ENCODE peak calls at places on chromosomes 4 and X, in four cellular contexts. D is upper lobe of right lung, E is breast epithelium, F is heart left ventricle. G is an unnamed sample.

GRCh38 chr4:154421618-154422017 is 70.0 kb downstream of the DCHS2 start:
- DNase-seq in D (no peak), E (no peak), F (no peak), G (no peak)

GRCh38 chr4:169439244-169439643 is 168.5 kb upstream of the SH3RF1 start:
- DNase-seq in D (no peak), E (no peak), F (no peak), G (no peak)

GRCh38 chrX:53211391-53211978 is 13.5 kb downstream of the KDM5C start:
- DNase-seq in D (no peak), E (no peak), F (no peak), G (no peak)

GRCh38 chr4:106266201-106266600 is 49.8 kb downstream of the TBCK start:
- DNase-seq in D (no peak), E (no peak), F (no peak), G (no peak)

GRCh38 chr4:137700072-137700471 is 167.8 kb upstream of the PCDH18 start:
- DNase-seq in D (no peak), E (no peak), F (no peak), G (no peak)

GRCh38 chr4:122218762-122219161 is 66.6 kb downstream of the BLTP1 start:
- DNase-seq in D (no peak), E (no peak), F (no peak), G (no peak)

GRCh38 chr4:48968814-48969213 is 17.3 kb upstream of the CWH43 start:
- DNase-seq in D (no peak), E (no peak), F (no peak), G (no peak)

GRCh38 chr4:168551945-168552695 is 55.3 kb downstream of the PALLD start:
- DNase-seq in D (no peak), E (no peak), F (no peak), G (no peak)

GRCh38 chr4:182240161-182241130 is 2.8 kb upstream of the TENM3 start:
- DNase-seq in D (no peak), E (no peak), F (no peak), G (no peak)

GRCh38 chr4:105059337-105059736 is 87.3 kb upstream of the TET2 start:
- DNase-seq in D (no peak), E (no peak), F (no peak), G (no peak)

DNA sequence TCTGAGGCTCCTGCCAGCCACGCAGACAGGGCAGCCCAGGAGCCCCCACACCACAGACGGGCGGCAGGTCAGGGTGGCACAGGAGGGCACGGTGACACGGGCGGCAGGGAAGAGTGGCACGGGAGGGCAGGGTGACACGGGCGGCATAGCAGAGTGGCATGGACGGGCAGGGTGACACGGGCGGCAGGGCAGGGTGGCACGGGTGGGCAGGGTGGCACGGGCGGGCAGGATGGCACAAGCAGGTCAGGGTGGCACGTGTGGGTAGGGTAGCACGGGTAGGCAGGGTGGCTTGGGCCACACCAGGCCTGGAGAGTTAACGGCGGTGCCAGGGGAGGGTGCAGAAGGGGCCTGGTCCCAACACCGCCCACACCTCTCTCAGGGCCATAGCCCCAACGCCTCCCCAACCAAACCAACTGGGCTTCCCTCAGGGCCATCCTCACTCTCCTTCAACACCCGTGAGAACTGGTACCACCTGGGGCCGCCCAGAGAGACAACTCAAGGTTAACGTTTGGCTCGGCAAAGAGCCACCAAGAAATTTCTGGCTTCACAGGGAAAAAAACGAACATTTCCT is 3.4 kb downstream of the CTBP1 start:
- DNase-seq in D (no peak), E (peak; percentile 49), F (peak; percentile 6), G (peak; percentile 14)
- H3K27ac ChIP-seq in D (peak overlapping the region; percentile 94), E (peak overlapping the region; percentile 84), F (peak overlapping the region; percentile 97), G (peak overlapping the region; percentile 99)

GRCh38 chrX:152343306-152343705 is 107.8 kb downstream of the GABRA3 start:
- DNase-seq in D (no peak), E (no peak), F (no peak), G (no peak)
- TF ChIP-seq CTCF in D (no peak), E (no peak), F (no peak), G (peak; percentile 18)

GRCh38 chrX:39170432-39170831 is 369.2 kb downstream of the MID1IP1 start:
- DNase-seq in D (no peak), E (no peak), F (no peak), G (no peak)

GRCh38 chrX:39174761-39175417 is 373.6 kb downstream of the MID1IP1 start:
- DNase-seq in D (no peak), E (no peak), F (no peak), G (no peak)

GRCh38 chrX:39176105-39176504 is 374.8 kb downstream of the MID1IP1 start:
- DNase-seq in D (no peak), E (no peak), F (no peak), G (no peak)

GRCh38 chrX:39171686-39172085 is 370.4 kb downstream of the MID1IP1 start:
- DNase-seq in D (no peak), E (no peak), F (no peak), G (no peak)

GRCh38 chrX:39175418-39176057 is 374.3 kb downstream of the MID1IP1 start:
- DNase-seq in D (no peak), E (no peak), F (no peak), G (no peak)
- H3K27ac ChIP-seq in D (no peak overlapping the region), E (no peak overlapping the region), F (no peak overlapping the region), G (no peak overlapping the region)

GRCh38 chr4:925771-926500 is 6.2 kb downstream of the GAK start:
- DNase-seq in D (peak; percentile 55), E (no peak), F (no peak), G (no peak)

GRCh38 chr4:924107-925096 is 7.7 kb downstream of the GAK start:
- DNase-seq in D (peak; percentile 51), E (no peak), F (no peak), G (no peak)

GRCh38 chr4:925171-925570 is 6.9 kb downstream of the GAK start:
- DNase-seq in D (peak; percentile 23), E (no peak), F (no peak), G (no peak)

GRCh38 chr4:929096-929765 is 2.9 kb downstream of the GAK start:
- DNase-seq in D (peak; percentile 41), E (no peak), F (no peak), G (no peak)

DNA sequence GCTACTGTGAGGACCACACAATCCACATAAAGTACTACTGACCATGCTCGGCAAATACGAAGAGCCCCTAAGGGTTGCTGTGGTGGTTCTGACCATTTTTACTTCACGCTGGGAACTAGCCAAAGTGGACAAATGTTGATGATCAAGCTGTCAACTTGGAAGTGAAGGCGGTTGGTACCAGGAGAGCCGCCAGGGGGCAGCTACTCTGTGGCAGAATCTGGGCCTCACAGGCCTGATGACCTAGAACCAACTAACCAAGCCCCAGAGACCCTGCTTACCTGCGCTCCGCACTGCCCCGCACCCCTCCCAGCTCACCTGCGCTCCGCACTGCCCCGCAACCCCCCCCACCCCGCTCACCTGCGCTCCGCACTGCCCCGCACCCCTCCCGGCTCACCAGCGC is 5.6 kb downstream of the GAK start:
- DNase-seq in D (peak; percentile 53), E (no peak), F (no peak), G (no peak)
- TF ChIP-seq CTCF in D (peak; percentile 19), E (no peak), F (no peak), G (no peak)

GRCh38 chrX:149207518-149207917 is 297.6 kb downstream of the IDS start:
- DNase-seq in D (no peak), E (no peak), F (no peak), G (no peak)
- H3K27ac ChIP-seq in D (no peak overlapping the region), E (no peak overlapping the region), F (no peak overlapping the region), G (no peak overlapping the region)

DNA sequence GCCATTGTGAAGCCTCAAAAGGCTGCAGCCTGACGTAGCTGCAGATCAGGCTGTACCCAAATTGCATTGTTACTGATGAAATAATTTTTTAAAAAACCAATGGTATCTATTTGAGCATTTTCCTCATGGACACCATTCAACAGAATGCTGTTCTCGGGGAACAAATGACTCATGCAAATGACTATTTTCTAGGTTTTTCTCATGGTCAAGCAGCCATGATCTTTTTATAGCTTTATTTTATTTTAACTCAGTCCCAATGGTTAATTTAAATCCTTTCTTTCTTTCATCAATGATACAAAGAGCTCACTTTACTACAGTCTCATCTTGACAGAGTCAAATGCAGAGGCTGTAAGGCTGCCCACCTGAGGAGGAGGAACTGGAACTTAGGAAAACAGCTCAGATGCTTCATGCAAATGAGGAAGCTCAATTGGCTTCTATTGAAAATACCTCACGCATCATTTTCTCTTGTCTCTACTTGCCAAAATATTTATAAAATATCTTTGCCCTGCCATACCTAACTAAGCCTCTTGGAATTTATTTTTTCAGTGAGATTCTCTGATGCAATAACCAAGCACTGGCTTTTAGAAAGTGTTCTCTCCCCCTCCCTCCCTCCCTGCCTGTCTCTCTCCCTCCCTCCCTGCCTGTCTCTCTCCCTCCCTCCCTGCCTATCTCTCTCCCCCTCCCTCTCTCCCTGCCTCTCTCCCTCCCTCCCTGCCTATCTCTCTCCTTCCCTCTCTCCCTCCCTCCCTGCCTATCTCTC is 81.0 kb downstream of the SORBS2 start:
- DNase-seq in D (no peak), E (no peak), F (no peak), G (no peak)
- TF ChIP-seq CTCF in D (peak; percentile 5), E (no peak), F (no peak), G (peak; percentile 20)

GRCh38 chr4:133151681-133152329 is 2.7 kb downstream of the PCDH10 start:
- DNase-seq in D (no peak), E (no peak), F (peak; percentile 4), G (no peak)
- H3K27ac ChIP-seq in D (no peak overlapping the region), E (no peak overlapping the region), F (no peak overlapping the region), G (no peak overlapping the region)

DNA sequence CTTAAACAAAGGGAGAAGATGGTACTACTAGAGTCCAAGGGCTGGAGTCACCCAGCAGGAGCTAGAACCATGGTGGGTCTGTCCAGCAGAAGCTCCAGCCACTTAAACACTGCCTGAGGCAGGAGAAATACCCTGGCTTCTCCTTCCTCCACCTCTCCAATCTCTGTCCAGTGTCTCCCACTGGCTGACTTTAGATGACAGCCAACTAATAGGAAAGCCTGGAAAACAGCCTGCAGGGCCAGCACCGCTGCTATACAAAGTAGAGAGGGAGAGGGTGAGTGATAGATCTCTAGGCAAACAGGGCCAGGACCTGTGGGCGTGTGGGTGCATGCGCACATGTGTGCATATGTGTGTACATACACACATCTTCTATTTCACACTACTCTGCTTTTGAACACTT is 56.5 kb upstream of the ATP8A1 start:
- DNase-seq in D (no peak), E (no peak), F (no peak), G (no peak)
- TF ChIP-seq CTCF in D (no peak), E (no peak), F (no peak), G (no peak)

G was measured in left ventricle myocardium inferior.